ENCODE peak calls at places on chromosomes 7 and 10, in nine cellular contexts. One of them, this sample, is unnamed.

GRCh38 chr10:27192284-27192683 is 37.1 kb downstream of the MASTL start:
- DNase-seq in Daoy: peak; percentile 91
- DNase-seq in GM18507: no peak
- DNase-seq in H9: no peak
- DNase-seq in tibial artery: no peak
- DNase-seq in neural crest cell: no peak
- DNase-seq in activated T-cell treated with anti-CD3 and anti-CD28 coated beads, Interleukin-2, amount 50 U/mL, for 48 hours: no peak
- DNase-seq in endothelial cell: no peak
- DNase-seq in A673: no peak
- DNase-seq in this sample: peak; percentile 19

GRCh38 chr7:120742370-120742769 is 115.6 kb downstream of the TSPAN12 start:
- DNase-seq in A673: no peak
- DNase-seq in GM18507: no peak
- DNase-seq in endothelial cell: no peak
- DNase-seq in activated T-cell treated with anti-CD3 and anti-CD28 coated beads, Interleukin-2, amount 50 U/mL, for 48 hours: no peak
- DNase-seq in Daoy: no peak
- DNase-seq in tibial artery: no peak
- DNase-seq in H9: peak; percentile 62
- DNase-seq in neural crest cell: no peak
- DNase-seq in this sample: no peak

GRCh38 chr7:12249706-12250105 is 38.6 kb downstream of the TMEM106B start:
- DNase-seq in endothelial cell: no peak
- DNase-seq in neural crest cell: no peak
- DNase-seq in A673: no peak
- DNase-seq in GM18507: no peak
- DNase-seq in tibial artery: no peak
- DNase-seq in Daoy: no peak
- DNase-seq in H9: no peak
- DNase-seq in activated T-cell treated with anti-CD3 and anti-CD28 coated beads, Interleukin-2, amount 50 U/mL, for 48 hours: no peak
- DNase-seq in this sample: no peak

GRCh38 chr10:123643315-123643714 is 22.8 kb upstream of the GPR26 start:
- DNase-seq in Daoy: no peak
- DNase-seq in GM18507: no peak
- DNase-seq in tibial artery: no peak
- DNase-seq in neural crest cell: no peak
- DNase-seq in A673: no peak
- DNase-seq in endothelial cell: no peak
- DNase-seq in activated T-cell treated with anti-CD3 and anti-CD28 coated beads, Interleukin-2, amount 50 U/mL, for 48 hours: no peak
- DNase-seq in H9: peak; percentile 57
- DNase-seq in this sample: no peak

GRCh38 chr10:87976101-87976743 is 112.8 kb downstream of the PTEN start:
- DNase-seq in GM18507: no peak
- DNase-seq in endothelial cell: no peak
- DNase-seq in A673: no peak
- DNase-seq in tibial artery: no peak
- DNase-seq in H9: no peak
- DNase-seq in activated T-cell treated with anti-CD3 and anti-CD28 coated beads, Interleukin-2, amount 50 U/mL, for 48 hours: no peak
- DNase-seq in neural crest cell: no peak
- DNase-seq in Daoy: no peak
- DNase-seq in this sample: no peak

GRCh38 chr7:141475678-141476077 is 75.5 kb upstream of the AGK start:
- DNase-seq in endothelial cell: no peak
- DNase-seq in neural crest cell: no peak
- DNase-seq in H9: no peak
- DNase-seq in activated T-cell treated with anti-CD3 and anti-CD28 coated beads, Interleukin-2, amount 50 U/mL, for 48 hours: no peak
- DNase-seq in GM18507: no peak
- DNase-seq in tibial artery: no peak
- DNase-seq in Daoy: no peak
- DNase-seq in A673: no peak
- DNase-seq in this sample: no peak

GRCh38 chr7:117479480-117480224 is at the start of gene CFTR:
- DNase-seq in A673: no peak
- DNase-seq in neural crest cell: no peak
- DNase-seq in tibial artery: no peak
- DNase-seq in H9: peak; percentile 65
- DNase-seq in Daoy: peak; percentile 29
- DNase-seq in endothelial cell: peak; percentile 21
- DNase-seq in GM18507: no peak
- DNase-seq in activated T-cell treated with anti-CD3 and anti-CD28 coated beads, Interleukin-2, amount 50 U/mL, for 48 hours: no peak
- DNase-seq in this sample: no peak

GRCh38 chr10:131187274-131187673 is 124.2 kb downstream of the TCERG1L start:
- DNase-seq in tibial artery: peak; percentile 41
- DNase-seq in endothelial cell: no peak
- DNase-seq in GM18507: no peak
- DNase-seq in A673: no peak
- DNase-seq in neural crest cell: no peak
- DNase-seq in H9: no peak
- DNase-seq in Daoy: no peak
- DNase-seq in activated T-cell treated with anti-CD3 and anti-CD28 coated beads, Interleukin-2, amount 50 U/mL, for 48 hours: no peak
- DNase-seq in this sample: no peak

GRCh38 chr7:151591866-151592265 is 72.2 kb upstream of the RHEB start:
- DNase-seq in endothelial cell: no peak
- DNase-seq in tibial artery: no peak
- DNase-seq in activated T-cell treated with anti-CD3 and anti-CD28 coated beads, Interleukin-2, amount 50 U/mL, for 48 hours: no peak
- DNase-seq in GM18507: no peak
- DNase-seq in H9: no peak
- DNase-seq in neural crest cell: no peak
- DNase-seq in A673: no peak
- DNase-seq in Daoy: no peak
- DNase-seq in this sample: no peak

GRCh38 chr7:128842674-128843641 is 12.8 kb downstream of the FLNC start:
- DNase-seq in neural crest cell: no peak
- DNase-seq in activated T-cell treated with anti-CD3 and anti-CD28 coated beads, Interleukin-2, amount 50 U/mL, for 48 hours: no peak
- DNase-seq in H9: no peak
- DNase-seq in A673: no peak
- DNase-seq in endothelial cell: no peak
- DNase-seq in GM18507: no peak
- DNase-seq in tibial artery: no peak
- DNase-seq in Daoy: no peak
- DNase-seq in this sample: no peak

GRCh38 chr7:102321351-102322201 is 34.7 kb downstream of the SPDYE6 start:
- DNase-seq in activated T-cell treated with anti-CD3 and anti-CD28 coated beads, Interleukin-2, amount 50 U/mL, for 48 hours: peak; percentile 35
- DNase-seq in endothelial cell: peak; percentile 46
- DNase-seq in tibial artery: peak; percentile 54
- DNase-seq in GM18507: no peak
- DNase-seq in neural crest cell: peak; percentile 33
- DNase-seq in H9: peak; percentile 62
- DNase-seq in A673: no peak
- DNase-seq in Daoy: no peak
- DNase-seq in this sample: no peak

GRCh38 chr10:133173860-133174523 is 14.0 kb downstream of the KNDC1 start:
- DNase-seq in endothelial cell: no peak
- DNase-seq in A673: no peak
- DNase-seq in H9: no peak
- DNase-seq in tibial artery: peak; percentile 5
- DNase-seq in Daoy: no peak
- DNase-seq in neural crest cell: no peak
- DNase-seq in activated T-cell treated with anti-CD3 and anti-CD28 coated beads, Interleukin-2, amount 50 U/mL, for 48 hours: no peak
- DNase-seq in GM18507: no peak
- DNase-seq in this sample: no peak

GRCh38 chr10:47296941-47297340 is 3.1 kb upstream of the GDF10 start:
- DNase-seq in endothelial cell: no peak
- DNase-seq in neural crest cell: no peak
- DNase-seq in H9: no peak
- DNase-seq in GM18507: no peak
- DNase-seq in A673: no peak
- DNase-seq in Daoy: no peak
- DNase-seq in tibial artery: peak; percentile 49
- DNase-seq in activated T-cell treated with anti-CD3 and anti-CD28 coated beads, Interleukin-2, amount 50 U/mL, for 48 hours: no peak
- DNase-seq in this sample: no peak

GRCh38 chr10:105925045-105925785 is 1239.3 kb downstream of the SORCS1 start:
- DNase-seq in H9: peak; percentile 55
- DNase-seq in endothelial cell: no peak
- DNase-seq in activated T-cell treated with anti-CD3 and anti-CD28 coated beads, Interleukin-2, amount 50 U/mL, for 48 hours: no peak
- DNase-seq in A673: peak; percentile 21
- DNase-seq in neural crest cell: no peak
- DNase-seq in GM18507: no peak
- DNase-seq in Daoy: no peak
- DNase-seq in tibial artery: no peak
- DNase-seq in this sample: no peak

GRCh38 chr10:50536617-50537252 is 87.0 kb downstream of the SGMS1 start:
- DNase-seq in H9: no peak
- DNase-seq in tibial artery: no peak
- DNase-seq in endothelial cell: no peak
- DNase-seq in Daoy: no peak
- DNase-seq in neural crest cell: no peak
- DNase-seq in GM18507: no peak
- DNase-seq in activated T-cell treated with anti-CD3 and anti-CD28 coated beads, Interleukin-2, amount 50 U/mL, for 48 hours: no peak
- DNase-seq in A673: no peak
- DNase-seq in this sample: no peak

GRCh38 chr7:81714306-81714705 is 55.5 kb downstream of the HGF start:
- DNase-seq in activated T-cell treated with anti-CD3 and anti-CD28 coated beads, Interleukin-2, amount 50 U/mL, for 48 hours: no peak
- DNase-seq in GM18507: no peak
- DNase-seq in A673: no peak
- DNase-seq in endothelial cell: no peak
- DNase-seq in tibial artery: no peak
- DNase-seq in Daoy: no peak
- DNase-seq in H9: no peak
- DNase-seq in neural crest cell: no peak
- DNase-seq in this sample: no peak

GRCh38 chr7:20249924-20250323 is 32.7 kb upstream of the MACC1 start:
- DNase-seq in activated T-cell treated with anti-CD3 and anti-CD28 coated beads, Interleukin-2, amount 50 U/mL, for 48 hours: no peak
- DNase-seq in H9: no peak
- DNase-seq in neural crest cell: no peak
- DNase-seq in A673: peak; percentile 31
- DNase-seq in GM18507: no peak
- DNase-seq in tibial artery: no peak
- DNase-seq in endothelial cell: no peak
- DNase-seq in Daoy: peak; percentile 94
- DNase-seq in this sample: no peak

GRCh38 chr10:89273680-89274079 is 22.1 kb upstream of the LIPA start:
- DNase-seq in activated T-cell treated with anti-CD3 and anti-CD28 coated beads, Interleukin-2, amount 50 U/mL, for 48 hours: no peak
- DNase-seq in GM18507: no peak
- DNase-seq in A673: no peak
- DNase-seq in neural crest cell: no peak
- DNase-seq in endothelial cell: no peak
- DNase-seq in H9: no peak
- DNase-seq in tibial artery: no peak
- DNase-seq in Daoy: no peak
- DNase-seq in this sample: no peak

GRCh38 chr10:8396675-8397074 is 342.2 kb downstream of the GATA3 start:
- DNase-seq in tibial artery: no peak
- DNase-seq in Daoy: no peak
- DNase-seq in H9: no peak
- DNase-seq in endothelial cell: no peak
- DNase-seq in activated T-cell treated with anti-CD3 and anti-CD28 coated beads, Interleukin-2, amount 50 U/mL, for 48 hours: no peak
- DNase-seq in GM18507: no peak
- DNase-seq in neural crest cell: no peak
- DNase-seq in A673: no peak
- DNase-seq in this sample: no peak

GRCh38 chr7:18893156-18893555 is 224.3 kb downstream of the TWIST1 start:
- DNase-seq in tibial artery: no peak
- DNase-seq in H9: no peak
- DNase-seq in neural crest cell: no peak
- DNase-seq in endothelial cell: no peak
- DNase-seq in Daoy: no peak
- DNase-seq in GM18507: no peak
- DNase-seq in A673: no peak
- DNase-seq in activated T-cell treated with anti-CD3 and anti-CD28 coated beads, Interleukin-2, amount 50 U/mL, for 48 hours: no peak
- DNase-seq in this sample: no peak

GRCh38 chr7:110224643-110225042 is 866.3 kb upstream of the LRRN3 start:
- DNase-seq in endothelial cell: no peak
- DNase-seq in A673: no peak
- DNase-seq in GM18507: no peak
- DNase-seq in Daoy: no peak
- DNase-seq in H9: no peak
- DNase-seq in activated T-cell treated with anti-CD3 and anti-CD28 coated beads, Interleukin-2, amount 50 U/mL, for 48 hours: no peak
- DNase-seq in tibial artery: no peak
- DNase-seq in neural crest cell: no peak
- DNase-seq in this sample: no peak

GRCh38 chr10:94500063-94500462 is 45.5 kb upstream of the HELLS start:
- DNase-seq in neural crest cell: no peak
- DNase-seq in activated T-cell treated with anti-CD3 and anti-CD28 coated beads, Interleukin-2, amount 50 U/mL, for 48 hours: no peak
- DNase-seq in A673: peak; percentile 27
- DNase-seq in H9: no peak
- DNase-seq in GM18507: no peak
- DNase-seq in Daoy: peak; percentile 3
- DNase-seq in endothelial cell: no peak
- DNase-seq in tibial artery: no peak
- DNase-seq in this sample: no peak

GRCh38 chr10:14617850-14618249 is 156.8 kb downstream of the FAM107B start:
- DNase-seq in A673: peak; percentile 48
- DNase-seq in H9: no peak
- DNase-seq in GM18507: no peak
- DNase-seq in Daoy: no peak
- DNase-seq in endothelial cell: no peak
- DNase-seq in tibial artery: no peak
- DNase-seq in neural crest cell: no peak
- DNase-seq in activated T-cell treated with anti-CD3 and anti-CD28 coated beads, Interleukin-2, amount 50 U/mL, for 48 hours: no peak
- DNase-seq in this sample: no peak

GRCh38 chr7:140200102-140200989 is 23.6 kb upstream of the KDM7A start:
- DNase-seq in GM18507: no peak
- DNase-seq in neural crest cell: no peak
- DNase-seq in tibial artery: peak; percentile 84
- DNase-seq in endothelial cell: no peak
- DNase-seq in A673: no peak
- DNase-seq in Daoy: peak; percentile 57
- DNase-seq in activated T-cell treated with anti-CD3 and anti-CD28 coated beads, Interleukin-2, amount 50 U/mL, for 48 hours: no peak
- DNase-seq in H9: no peak
- DNase-seq in this sample: peak; percentile 38

GRCh38 chr7:17333227-17333626 is 34.8 kb downstream of the AHR start:
- DNase-seq in Daoy: no peak
- DNase-seq in activated T-cell treated with anti-CD3 and anti-CD28 coated beads, Interleukin-2, amount 50 U/mL, for 48 hours: no peak
- DNase-seq in H9: no peak
- DNase-seq in tibial artery: no peak
- DNase-seq in endothelial cell: no peak
- DNase-seq in A673: no peak
- DNase-seq in neural crest cell: no peak
- DNase-seq in GM18507: no peak
- DNase-seq in this sample: no peak

GRCh38 chr7:114356133-114356532 is 58.5 kb upstream of the FOXP2 start:
- DNase-seq in GM18507: no peak
- DNase-seq in activated T-cell treated with anti-CD3 and anti-CD28 coated beads, Interleukin-2, amount 50 U/mL, for 48 hours: no peak
- DNase-seq in endothelial cell: no peak
- DNase-seq in Daoy: peak; percentile 10
- DNase-seq in neural crest cell: no peak
- DNase-seq in A673: no peak
- DNase-seq in tibial artery: no peak
- DNase-seq in H9: no peak
- DNase-seq in this sample: no peak

This sample was measured in thoracic aorta.